ENCODE peak calls at places on chromosomes 6 and 20, in ten cellular contexts. One of them, this sample, is unnamed.

GRCh38 chr20:48056218-48056617 is 270.9 kb upstream of the SULF2 start:
- DNase-seq in endothelial cell: no peak
- DNase-seq in stimulated activated CD4-positive, alpha-beta T cell treated with anti-CD3 and anti-CD28 coated beads, Interleukin-2, amount 100 ng/mL, for 48 hours: no peak
- DNase-seq in heart left ventricle: no peak
- DNase-seq in A549: no peak
- DNase-seq in GM12865: no peak
- DNase-seq in foreskin fibroblast: no peak
- DNase-seq in GDM1: no peak
- DNase-seq in Daoy: no peak
- DNase-seq in activated T-cell treated with anti-CD3 and anti-CD28 coated beads for 1 hour: no peak
- DNase-seq in this sample: no peak

GRCh38 chr6:108966855-108967755 is 118.9 kb downstream of the ARMC2 start:
- DNase-seq in endothelial cell: no peak
- DNase-seq in stimulated activated CD4-positive, alpha-beta T cell treated with anti-CD3 and anti-CD28 coated beads, Interleukin-2, amount 100 ng/mL, for 48 hours: no peak
- DNase-seq in heart left ventricle: peak; percentile 84
- DNase-seq in A549: no peak
- DNase-seq in GM12865: no peak
- DNase-seq in foreskin fibroblast: peak; percentile 69
- DNase-seq in GDM1: peak; percentile 65
- DNase-seq in Daoy: peak; percentile 80
- DNase-seq in activated T-cell treated with anti-CD3 and anti-CD28 coated beads for 1 hour: no peak
- DNase-seq in this sample: peak; percentile 85

GRCh38 chr6:149696904-149697303 is 21.0 kb downstream of the LATS1 start:
- DNase-seq in endothelial cell: no peak
- DNase-seq in stimulated activated CD4-positive, alpha-beta T cell treated with anti-CD3 and anti-CD28 coated beads, Interleukin-2, amount 100 ng/mL, for 48 hours: no peak
- DNase-seq in heart left ventricle: no peak
- DNase-seq in A549: no peak
- DNase-seq in GM12865: no peak
- DNase-seq in foreskin fibroblast: peak; percentile 66
- DNase-seq in GDM1: no peak
- DNase-seq in Daoy: no peak
- DNase-seq in activated T-cell treated with anti-CD3 and anti-CD28 coated beads for 1 hour: no peak
- DNase-seq in this sample: no peak

GRCh38 chr6:111938710-111939109 is 65.5 kb upstream of the FYN start:
- DNase-seq in endothelial cell: no peak
- DNase-seq in stimulated activated CD4-positive, alpha-beta T cell treated with anti-CD3 and anti-CD28 coated beads, Interleukin-2, amount 100 ng/mL, for 48 hours: no peak
- DNase-seq in heart left ventricle: no peak
- DNase-seq in A549: no peak
- DNase-seq in GM12865: no peak
- DNase-seq in foreskin fibroblast: peak; percentile 87
- DNase-seq in GDM1: no peak
- DNase-seq in Daoy: peak; percentile 79
- DNase-seq in activated T-cell treated with anti-CD3 and anti-CD28 coated beads for 1 hour: no peak
- DNase-seq in this sample: no peak

GRCh38 chr20:47501117-47501482 is 587 bp upstream of the NCOA3 start:
- DNase-seq in endothelial cell: no peak
- DNase-seq in stimulated activated CD4-positive, alpha-beta T cell treated with anti-CD3 and anti-CD28 coated beads, Interleukin-2, amount 100 ng/mL, for 48 hours: no peak
- DNase-seq in heart left ventricle: no peak
- DNase-seq in A549: no peak
- DNase-seq in GM12865: peak; percentile 46
- DNase-seq in foreskin fibroblast: no peak
- DNase-seq in GDM1: no peak
- DNase-seq in Daoy: no peak
- DNase-seq in activated T-cell treated with anti-CD3 and anti-CD28 coated beads for 1 hour: no peak
- DNase-seq in this sample: no peak

GRCh38 chr6:142925575-142926110 is 19.3 kb downstream of the HIVEP2 start:
- DNase-seq in endothelial cell: no peak
- DNase-seq in stimulated activated CD4-positive, alpha-beta T cell treated with anti-CD3 and anti-CD28 coated beads, Interleukin-2, amount 100 ng/mL, for 48 hours: no peak
- DNase-seq in heart left ventricle: no peak
- DNase-seq in A549: peak; percentile 18
- DNase-seq in GM12865: no peak
- DNase-seq in foreskin fibroblast: peak; percentile 35
- DNase-seq in GDM1: no peak
- DNase-seq in Daoy: peak; percentile 41
- DNase-seq in activated T-cell treated with anti-CD3 and anti-CD28 coated beads for 1 hour: no peak
- DNase-seq in this sample: no peak

GRCh38 chr20:53611449-53611894 is 17.8 kb upstream of the ZNF217 start:
- DNase-seq in endothelial cell: no peak
- DNase-seq in stimulated activated CD4-positive, alpha-beta T cell treated with anti-CD3 and anti-CD28 coated beads, Interleukin-2, amount 100 ng/mL, for 48 hours: no peak
- DNase-seq in heart left ventricle: peak; percentile 41
- DNase-seq in A549: peak; percentile 90
- DNase-seq in GM12865: peak; percentile 85
- DNase-seq in foreskin fibroblast: peak; percentile 94
- DNase-seq in GDM1: no peak
- DNase-seq in Daoy: peak; percentile 93
- DNase-seq in activated T-cell treated with anti-CD3 and anti-CD28 coated beads for 1 hour: no peak
- DNase-seq in this sample: no peak

GRCh38 chr6:135939216-135939610 is 87.7 kb downstream of the PDE7B start:
- DNase-seq in endothelial cell: no peak
- DNase-seq in stimulated activated CD4-positive, alpha-beta T cell treated with anti-CD3 and anti-CD28 coated beads, Interleukin-2, amount 100 ng/mL, for 48 hours: no peak
- DNase-seq in heart left ventricle: no peak
- DNase-seq in A549: no peak
- DNase-seq in GM12865: no peak
- DNase-seq in foreskin fibroblast: peak; percentile 45
- DNase-seq in GDM1: no peak
- DNase-seq in Daoy: no peak
- DNase-seq in activated T-cell treated with anti-CD3 and anti-CD28 coated beads for 1 hour: no peak
- DNase-seq in this sample: no peak

GRCh38 chr6:444653-445275 is 53.2 kb downstream of the IRF4 start:
- DNase-seq in endothelial cell: no peak
- DNase-seq in stimulated activated CD4-positive, alpha-beta T cell treated with anti-CD3 and anti-CD28 coated beads, Interleukin-2, amount 100 ng/mL, for 48 hours: no peak
- DNase-seq in heart left ventricle: no peak
- DNase-seq in A549: no peak
- DNase-seq in GM12865: no peak
- DNase-seq in foreskin fibroblast: no peak
- DNase-seq in GDM1: no peak
- DNase-seq in Daoy: peak; percentile 31
- DNase-seq in activated T-cell treated with anti-CD3 and anti-CD28 coated beads for 1 hour: peak; percentile 40
- DNase-seq in this sample: no peak

GRCh38 chr20:63830821-63831593 is at the start of gene ZBTB46:
- DNase-seq in endothelial cell: peak; percentile 72
- DNase-seq in stimulated activated CD4-positive, alpha-beta T cell treated with anti-CD3 and anti-CD28 coated beads, Interleukin-2, amount 100 ng/mL, for 48 hours: peak; percentile 30
- DNase-seq in heart left ventricle: peak; percentile 62
- DNase-seq in A549: no peak
- DNase-seq in GM12865: peak; percentile 63
- DNase-seq in foreskin fibroblast: peak; percentile 79
- DNase-seq in GDM1: peak; percentile 35
- DNase-seq in Daoy: peak; percentile 70
- DNase-seq in activated T-cell treated with anti-CD3 and anti-CD28 coated beads for 1 hour: no peak
- DNase-seq in this sample: no peak

GRCh38 chr6:109867970-109868358 is 110.1 kb upstream of the GPR6 start:
- DNase-seq in endothelial cell: no peak
- DNase-seq in stimulated activated CD4-positive, alpha-beta T cell treated with anti-CD3 and anti-CD28 coated beads, Interleukin-2, amount 100 ng/mL, for 48 hours: no peak
- DNase-seq in heart left ventricle: no peak
- DNase-seq in A549: no peak
- DNase-seq in GM12865: no peak
- DNase-seq in foreskin fibroblast: peak; percentile 41
- DNase-seq in GDM1: no peak
- DNase-seq in Daoy: no peak
- DNase-seq in activated T-cell treated with anti-CD3 and anti-CD28 coated beads for 1 hour: no peak
- DNase-seq in this sample: no peak

GRCh38 chr6:28225056-28225834 is at the start of gene ZSCAN9:
- DNase-seq in endothelial cell: peak; percentile 84
- DNase-seq in stimulated activated CD4-positive, alpha-beta T cell treated with anti-CD3 and anti-CD28 coated beads, Interleukin-2, amount 100 ng/mL, for 48 hours: peak; percentile 31
- DNase-seq in heart left ventricle: peak; percentile 91
- DNase-seq in A549: peak; percentile 90
- DNase-seq in GM12865: peak; percentile 93
- DNase-seq in foreskin fibroblast: peak; percentile 94
- DNase-seq in GDM1: peak; percentile 70
- DNase-seq in Daoy: peak; percentile 93
- DNase-seq in activated T-cell treated with anti-CD3 and anti-CD28 coated beads for 1 hour: peak; percentile 22
- DNase-seq in this sample: peak; percentile 16

GRCh38 chr6:113128020-113128419 is 729.1 kb upstream of the MARCKS start:
- DNase-seq in endothelial cell: no peak
- DNase-seq in stimulated activated CD4-positive, alpha-beta T cell treated with anti-CD3 and anti-CD28 coated beads, Interleukin-2, amount 100 ng/mL, for 48 hours: no peak
- DNase-seq in heart left ventricle: no peak
- DNase-seq in A549: no peak
- DNase-seq in GM12865: no peak
- DNase-seq in foreskin fibroblast: no peak
- DNase-seq in GDM1: no peak
- DNase-seq in Daoy: no peak
- DNase-seq in activated T-cell treated with anti-CD3 and anti-CD28 coated beads for 1 hour: no peak
- DNase-seq in this sample: no peak

GRCh38 chr6:27541212-27541931 is 68.5 kb upstream of the ZNF184 start:
- DNase-seq in endothelial cell: peak; percentile 65
- DNase-seq in stimulated activated CD4-positive, alpha-beta T cell treated with anti-CD3 and anti-CD28 coated beads, Interleukin-2, amount 100 ng/mL, for 48 hours: no peak
- DNase-seq in heart left ventricle: no peak
- DNase-seq in A549: peak; percentile 85
- DNase-seq in GM12865: peak; percentile 66
- DNase-seq in foreskin fibroblast: peak; percentile 28
- DNase-seq in GDM1: no peak
- DNase-seq in Daoy: peak; percentile 83
- DNase-seq in activated T-cell treated with anti-CD3 and anti-CD28 coated beads for 1 hour: no peak
- DNase-seq in this sample: no peak

GRCh38 chr6:149897855-149898744 is at the start of gene RAET1E:
- DNase-seq in endothelial cell: no peak
- DNase-seq in stimulated activated CD4-positive, alpha-beta T cell treated with anti-CD3 and anti-CD28 coated beads, Interleukin-2, amount 100 ng/mL, for 48 hours: no peak
- DNase-seq in heart left ventricle: no peak
- DNase-seq in A549: no peak
- DNase-seq in GM12865: no peak
- DNase-seq in foreskin fibroblast: no peak
- DNase-seq in GDM1: no peak
- DNase-seq in Daoy: peak; percentile 38
- DNase-seq in activated T-cell treated with anti-CD3 and anti-CD28 coated beads for 1 hour: no peak
- DNase-seq in this sample: no peak

GRCh38 chr6:169868458-169868857 is 117.0 kb downstream of the ERMARD start:
- DNase-seq in endothelial cell: no peak
- DNase-seq in stimulated activated CD4-positive, alpha-beta T cell treated with anti-CD3 and anti-CD28 coated beads, Interleukin-2, amount 100 ng/mL, for 48 hours: peak; percentile 25
- DNase-seq in heart left ventricle: peak; percentile 62
- DNase-seq in A549: no peak
- DNase-seq in GM12865: peak; percentile 36
- DNase-seq in foreskin fibroblast: no peak
- DNase-seq in GDM1: no peak
- DNase-seq in Daoy: no peak
- DNase-seq in activated T-cell treated with anti-CD3 and anti-CD28 coated beads for 1 hour: peak; percentile 21
- DNase-seq in this sample: no peak

GRCh38 chr6:137962725-137963124 is 95.7 kb downstream of the TNFAIP3 start:
- DNase-seq in endothelial cell: no peak
- DNase-seq in stimulated activated CD4-positive, alpha-beta T cell treated with anti-CD3 and anti-CD28 coated beads, Interleukin-2, amount 100 ng/mL, for 48 hours: no peak
- DNase-seq in heart left ventricle: no peak
- DNase-seq in A549: no peak
- DNase-seq in GM12865: no peak
- DNase-seq in foreskin fibroblast: no peak
- DNase-seq in GDM1: no peak
- DNase-seq in Daoy: no peak
- DNase-seq in activated T-cell treated with anti-CD3 and anti-CD28 coated beads for 1 hour: no peak
- DNase-seq in this sample: no peak

GRCh38 chr6:110446405-110446804 is 30.0 kb downstream of the SLC22A16 start:
- DNase-seq in endothelial cell: no peak
- DNase-seq in stimulated activated CD4-positive, alpha-beta T cell treated with anti-CD3 and anti-CD28 coated beads, Interleukin-2, amount 100 ng/mL, for 48 hours: no peak
- DNase-seq in heart left ventricle: no peak
- DNase-seq in A549: no peak
- DNase-seq in GM12865: no peak
- DNase-seq in foreskin fibroblast: peak; percentile 6
- DNase-seq in GDM1: no peak
- DNase-seq in Daoy: peak; percentile 38
- DNase-seq in activated T-cell treated with anti-CD3 and anti-CD28 coated beads for 1 hour: no peak
- DNase-seq in this sample: no peak

GRCh38 chr6:108974201-108974600 is 120.4 kb downstream of the SESN1 start:
- DNase-seq in endothelial cell: no peak
- DNase-seq in stimulated activated CD4-positive, alpha-beta T cell treated with anti-CD3 and anti-CD28 coated beads, Interleukin-2, amount 100 ng/mL, for 48 hours: no peak
- DNase-seq in heart left ventricle: no peak
- DNase-seq in A549: no peak
- DNase-seq in GM12865: no peak
- DNase-seq in foreskin fibroblast: no peak
- DNase-seq in GDM1: no peak
- DNase-seq in Daoy: no peak
- DNase-seq in activated T-cell treated with anti-CD3 and anti-CD28 coated beads for 1 hour: no peak
- DNase-seq in this sample: no peak

GRCh38 chr6:91653324-91653723 is 1066.5 kb upstream of the MAP3K7 start:
- DNase-seq in endothelial cell: no peak
- DNase-seq in stimulated activated CD4-positive, alpha-beta T cell treated with anti-CD3 and anti-CD28 coated beads, Interleukin-2, amount 100 ng/mL, for 48 hours: no peak
- DNase-seq in heart left ventricle: no peak
- DNase-seq in A549: no peak
- DNase-seq in GM12865: no peak
- DNase-seq in foreskin fibroblast: no peak
- DNase-seq in GDM1: no peak
- DNase-seq in Daoy: no peak
- DNase-seq in activated T-cell treated with anti-CD3 and anti-CD28 coated beads for 1 hour: no peak
- DNase-seq in this sample: no peak

GRCh38 chr20:57250607-57251343 is 15.7 kb downstream of the BMP7 start:
- DNase-seq in endothelial cell: no peak
- DNase-seq in stimulated activated CD4-positive, alpha-beta T cell treated with anti-CD3 and anti-CD28 coated beads, Interleukin-2, amount 100 ng/mL, for 48 hours: no peak
- DNase-seq in heart left ventricle: no peak
- DNase-seq in A549: no peak
- DNase-seq in GM12865: peak; percentile 18
- DNase-seq in foreskin fibroblast: no peak
- DNase-seq in GDM1: no peak
- DNase-seq in Daoy: peak; percentile 66
- DNase-seq in activated T-cell treated with anti-CD3 and anti-CD28 coated beads for 1 hour: no peak
- DNase-seq in this sample: no peak

GRCh38 chr6:108260809-108261569 is at the start of gene SNX3:
- DNase-seq in endothelial cell: peak; percentile 96
- DNase-seq in stimulated activated CD4-positive, alpha-beta T cell treated with anti-CD3 and anti-CD28 coated beads, Interleukin-2, amount 100 ng/mL, for 48 hours: peak; percentile 83
- DNase-seq in heart left ventricle: peak; percentile 98
- DNase-seq in A549: peak; percentile 95
- DNase-seq in GM12865: peak; percentile 99
- DNase-seq in foreskin fibroblast: peak; percentile 99
- DNase-seq in GDM1: peak; percentile 96
- DNase-seq in Daoy: peak; percentile 98
- DNase-seq in activated T-cell treated with anti-CD3 and anti-CD28 coated beads for 1 hour: peak; percentile 74
- DNase-seq in this sample: peak; percentile 90

GRCh38 chr6:140001851-140002301 is 627.4 kb upstream of the CITED2 start:
- DNase-seq in endothelial cell: no peak
- DNase-seq in stimulated activated CD4-positive, alpha-beta T cell treated with anti-CD3 and anti-CD28 coated beads, Interleukin-2, amount 100 ng/mL, for 48 hours: no peak
- DNase-seq in heart left ventricle: no peak
- DNase-seq in A549: no peak
- DNase-seq in GM12865: no peak
- DNase-seq in foreskin fibroblast: peak; percentile 79
- DNase-seq in GDM1: no peak
- DNase-seq in Daoy: no peak
- DNase-seq in activated T-cell treated with anti-CD3 and anti-CD28 coated beads for 1 hour: no peak
- DNase-seq in this sample: no peak

GRCh38 chr20:23588434-23589403 is 17.0 kb downstream of the CST9 start:
- DNase-seq in endothelial cell: no peak
- DNase-seq in stimulated activated CD4-positive, alpha-beta T cell treated with anti-CD3 and anti-CD28 coated beads, Interleukin-2, amount 100 ng/mL, for 48 hours: no peak
- DNase-seq in heart left ventricle: no peak
- DNase-seq in A549: no peak
- DNase-seq in GM12865: no peak
- DNase-seq in foreskin fibroblast: no peak
- DNase-seq in GDM1: no peak
- DNase-seq in Daoy: no peak
- DNase-seq in activated T-cell treated with anti-CD3 and anti-CD28 coated beads for 1 hour: no peak
- DNase-seq in this sample: no peak

GRCh38 chr6:168189679-168190405 is 110.8 kb upstream of the FRMD1 start:
- DNase-seq in endothelial cell: no peak
- DNase-seq in stimulated activated CD4-positive, alpha-beta T cell treated with anti-CD3 and anti-CD28 coated beads, Interleukin-2, amount 100 ng/mL, for 48 hours: no peak
- DNase-seq in heart left ventricle: no peak
- DNase-seq in A549: no peak
- DNase-seq in GM12865: no peak
- DNase-seq in foreskin fibroblast: no peak
- DNase-seq in GDM1: no peak
- DNase-seq in Daoy: no peak
- DNase-seq in activated T-cell treated with anti-CD3 and anti-CD28 coated beads for 1 hour: no peak
- DNase-seq in this sample: no peak

GRCh38 chr20:24773168-24773567 is 175.9 kb upstream of the CST7 start:
- DNase-seq in endothelial cell: no peak
- DNase-seq in stimulated activated CD4-positive, alpha-beta T cell treated with anti-CD3 and anti-CD28 coated beads, Interleukin-2, amount 100 ng/mL, for 48 hours: no peak
- DNase-seq in heart left ventricle: no peak
- DNase-seq in A549: no peak
- DNase-seq in GM12865: no peak
- DNase-seq in foreskin fibroblast: peak; percentile 6
- DNase-seq in GDM1: no peak
- DNase-seq in Daoy: no peak
- DNase-seq in activated T-cell treated with anti-CD3 and anti-CD28 coated beads for 1 hour: no peak
- DNase-seq in this sample: no peak

GRCh38 chr6:150195996-150196417 is 53.2 kb downstream of the PPP1R14C start:
- DNase-seq in endothelial cell: no peak
- DNase-seq in stimulated activated CD4-positive, alpha-beta T cell treated with anti-CD3 and anti-CD28 coated beads, Interleukin-2, amount 100 ng/mL, for 48 hours: no peak
- DNase-seq in heart left ventricle: no peak
- DNase-seq in A549: no peak
- DNase-seq in GM12865: no peak
- DNase-seq in foreskin fibroblast: no peak
- DNase-seq in GDM1: no peak
- DNase-seq in Daoy: no peak
- DNase-seq in activated T-cell treated with anti-CD3 and anti-CD28 coated beads for 1 hour: no peak
- DNase-seq in this sample: no peak

This sample was measured in GF-D8.